ENCODE peak calls at places on chromosomes 1 and 21, in six cellular contexts. S is stimulated activated CD8-positive, alpha-beta memory T cell treated with anti-CD3 and anti-CD28 coated beads, Interleukin-15, amount 100 ng/mL, for 4 hours; U is ELR; V is AG08396; X is Caki2; R is stimulated activated naive B cell treated with anti-CD40 and anti-IgM and Interleukin-4, amounts not matched to agents 10 μg/mL and 1 μg/mL and 100 μg/mL, for 72 hours. P is an unnamed sample.

GRCh38 chr1:87979079-87979478 is 650.4 kb downstream of the LMO4 start:
- DNase-seq in S (no peak), U (no peak), X (no peak), V (no peak), R (no peak), P (no peak)

GRCh38 chr21:33642896-33643657 is 776 bp downstream of the ITSN1 start:
- DNase-seq in X (peak; percentile 42), V (peak; percentile 34), S (no peak), U (peak; percentile 53), R (peak; percentile 2), P (no peak)

GRCh38 chr1:219784660-219785391 is 143.5 kb downstream of the SLC30A10 start:
- DNase-seq in U (peak; percentile 30), V (no peak), S (no peak), X (no peak), R (no peak), P (peak; percentile 80)

GRCh38 chr1:192766009-192766625 is 42.7 kb upstream of the RGS2 start:
- DNase-seq in S (no peak), V (peak; percentile 18), R (no peak), X (no peak), U (peak; percentile 66), P (no peak)

GRCh38 chr1:203871114-203871875 is 9.9 kb downstream of the SNRPE start:
- DNase-seq in X (peak; percentile 47), U (peak; percentile 85), V (peak; percentile 82), S (no peak), R (no peak), P (peak; percentile 53)

GRCh38 chr1:169697769-169698168 is 13.7 kb downstream of the SELL start:
- DNase-seq in R (no peak), U (no peak), V (no peak), X (no peak), S (no peak), P (no peak)

GRCh38 chr1:915295-916172 is 8.2 kb upstream of the SAMD11 start:
- DNase-seq in U (no peak), S (no peak), R (no peak), V (no peak), X (no peak), P (no peak)

GRCh38 chr1:224727351-224727750 is 111.2 kb downstream of the CNIH3 start:
- DNase-seq in S (no peak), V (no peak), R (no peak), X (no peak), U (no peak), P (no peak)

GRCh38 chr1:19655718-19656080 is 9.0 kb upstream of the HTR6 start:
- DNase-seq in V (no peak), U (no peak), R (no peak), S (no peak), X (no peak), P (no peak)

GRCh38 chr1:201538618-201539551 is at the start of gene NAV1:
- DNase-seq in X (peak; percentile 95), S (no peak), V (peak; percentile 89), R (peak; percentile 4), U (peak; percentile 93), P (peak; percentile 95)

GRCh38 chr1:22652881-22653316 is at the start of gene C1QB:
- DNase-seq in U (no peak), S (no peak), R (no peak), V (no peak), X (no peak), P (no peak)